ENCODE peak calls at places on chromosomes 6 and 20, in eight cellular contexts. One of them, this sample, is unnamed.

GRCh38 chr20:34299925-34300806 is 3.0 kb downstream of the AHCY start:
- DNase-seq in heart right ventricle: no peak
- DNase-seq in adrenal gland: no peak
- DNase-seq in pancreas: no peak
- DNase-seq in endodermal cell: no peak
- DNase-seq in H7: peak; percentile 8
- DNase-seq in IMR-90: peak; percentile 44
- DNase-seq in CD4-positive, alpha-beta memory T cell: no peak
- DNase-seq in this sample: no peak

GRCh38 chr6:8958894-8959511 is 523.7 kb upstream of the SLC35B3 start:
- DNase-seq in heart right ventricle: no peak
- DNase-seq in adrenal gland: no peak
- DNase-seq in pancreas: no peak
- DNase-seq in endodermal cell: no peak
- DNase-seq in H7: no peak
- DNase-seq in IMR-90: peak; percentile 1
- DNase-seq in CD4-positive, alpha-beta memory T cell: no peak
- DNase-seq in this sample: no peak

GRCh38 chr6:130320908-130321307 is 44.9 kb upstream of the TMEM200A start:
- DNase-seq in heart right ventricle: no peak
- DNase-seq in adrenal gland: no peak
- DNase-seq in pancreas: no peak
- DNase-seq in endodermal cell: no peak
- DNase-seq in H7: no peak
- DNase-seq in IMR-90: peak; percentile 10
- DNase-seq in CD4-positive, alpha-beta memory T cell: no peak
- DNase-seq in this sample: no peak

GRCh38 chr6:110325197-110325596 is 33.0 kb downstream of the METTL24 start:
- DNase-seq in heart right ventricle: no peak
- DNase-seq in adrenal gland: no peak
- DNase-seq in pancreas: peak; percentile 47
- DNase-seq in endodermal cell: no peak
- DNase-seq in H7: no peak
- DNase-seq in IMR-90: peak; percentile 85
- DNase-seq in CD4-positive, alpha-beta memory T cell: no peak
- DNase-seq in this sample: no peak

GRCh38 chr6:125110056-125110455 is 43.5 kb upstream of the TPD52L1 start:
- DNase-seq in heart right ventricle: no peak
- DNase-seq in adrenal gland: no peak
- DNase-seq in pancreas: no peak
- DNase-seq in endodermal cell: no peak
- DNase-seq in H7: no peak
- DNase-seq in IMR-90: no peak
- DNase-seq in CD4-positive, alpha-beta memory T cell: no peak
- DNase-seq in this sample: no peak

GRCh38 chr20:44633187-44633851 is 18.2 kb downstream of the ADA start:
- DNase-seq in heart right ventricle: no peak
- DNase-seq in adrenal gland: no peak
- DNase-seq in pancreas: no peak
- DNase-seq in endodermal cell: no peak
- DNase-seq in H7: no peak
- DNase-seq in IMR-90: no peak
- DNase-seq in CD4-positive, alpha-beta memory T cell: no peak
- DNase-seq in this sample: no peak

GRCh38 chr6:12961761-12962160 is 245.2 kb downstream of the PHACTR1 start:
- DNase-seq in heart right ventricle: no peak
- DNase-seq in adrenal gland: no peak
- DNase-seq in pancreas: no peak
- DNase-seq in endodermal cell: no peak
- DNase-seq in H7: no peak
- DNase-seq in IMR-90: no peak
- DNase-seq in CD4-positive, alpha-beta memory T cell: no peak
- DNase-seq in this sample: no peak

GRCh38 chr6:125558907-125559306 is 190.5 kb upstream of the HEY2 start:
- DNase-seq in heart right ventricle: no peak
- DNase-seq in adrenal gland: no peak
- DNase-seq in pancreas: no peak
- DNase-seq in endodermal cell: peak; percentile 51
- DNase-seq in H7: no peak
- DNase-seq in IMR-90: no peak
- DNase-seq in CD4-positive, alpha-beta memory T cell: no peak
- DNase-seq in this sample: no peak

GRCh38 chr6:109236140-109237081 is 141.1 kb downstream of the CEP57L1 start:
- DNase-seq in heart right ventricle: no peak
- DNase-seq in adrenal gland: no peak
- DNase-seq in pancreas: peak; percentile 57
- DNase-seq in endodermal cell: peak; percentile 92
- DNase-seq in H7: peak; percentile 71
- DNase-seq in IMR-90: no peak
- DNase-seq in CD4-positive, alpha-beta memory T cell: no peak
- DNase-seq in this sample: no peak

GRCh38 chr20:2751868-2752630 is 48.4 kb downstream of the CPXM1 start:
- DNase-seq in heart right ventricle: peak; percentile 45
- DNase-seq in adrenal gland: no peak
- DNase-seq in pancreas: peak; percentile 40
- DNase-seq in endodermal cell: no peak
- DNase-seq in H7: peak; percentile 82
- DNase-seq in IMR-90: no peak
- DNase-seq in CD4-positive, alpha-beta memory T cell: peak; percentile 59
- DNase-seq in this sample: no peak

GRCh38 chr20:58073945-58074920 is 154.2 kb downstream of the ANKRD60 start:
- DNase-seq in heart right ventricle: no peak
- DNase-seq in adrenal gland: peak; percentile 17
- DNase-seq in pancreas: no peak
- DNase-seq in endodermal cell: peak; percentile 32
- DNase-seq in H7: no peak
- DNase-seq in IMR-90: no peak
- DNase-seq in CD4-positive, alpha-beta memory T cell: no peak
- DNase-seq in this sample: no peak

GRCh38 chr6:1603708-1604346 is 5.9 kb upstream of the FOXC1 start:
- DNase-seq in heart right ventricle: no peak
- DNase-seq in adrenal gland: no peak
- DNase-seq in pancreas: no peak
- DNase-seq in endodermal cell: peak; percentile 47
- DNase-seq in H7: no peak
- DNase-seq in IMR-90: no peak
- DNase-seq in CD4-positive, alpha-beta memory T cell: no peak
- DNase-seq in this sample: no peak
- H3K4me3 ChIP-seq in heart right ventricle: peak overlapping the region; percentile 56
- H3K4me3 ChIP-seq in adrenal gland: no peak overlapping the region
- H3K4me3 ChIP-seq in pancreas: peak overlapping the region; percentile 68
- H3K4me3 ChIP-seq in endodermal cell: no peak overlapping the region
- H3K4me3 ChIP-seq in H7: peak overlapping the region; percentile 33
- H3K4me3 ChIP-seq in IMR-90: peak overlapping the region; percentile 15
- H3K4me3 ChIP-seq in CD4-positive, alpha-beta memory T cell: no peak overlapping the region
- H3K4me3 ChIP-seq in this sample: no peak overlapping the region

DNA sequence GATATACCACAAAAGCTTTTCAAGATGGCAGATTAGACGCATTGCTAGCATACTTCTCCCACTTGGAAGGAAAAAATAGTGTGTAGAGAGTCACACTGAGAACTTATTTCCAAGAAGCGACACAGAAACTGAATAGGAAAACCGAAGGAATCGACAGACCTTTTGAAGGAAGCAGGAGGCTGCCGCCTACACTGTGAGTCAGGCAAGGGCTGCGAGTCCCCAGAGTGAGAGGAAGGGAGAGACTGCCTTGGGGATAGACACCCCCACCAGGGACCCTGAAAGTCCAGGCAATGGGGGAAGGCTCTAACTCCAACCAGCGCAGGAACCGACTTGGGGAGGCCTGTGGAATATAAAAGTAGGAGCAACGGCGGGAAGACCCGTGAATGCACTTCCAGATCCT is 53.7 kb upstream of the SIRPG start:
- DNase-seq in heart right ventricle: no peak
- DNase-seq in adrenal gland: no peak
- DNase-seq in pancreas: no peak
- DNase-seq in endodermal cell: no peak
- DNase-seq in H7: no peak
- DNase-seq in IMR-90: no peak
- DNase-seq in CD4-positive, alpha-beta memory T cell: no peak
- DNase-seq in this sample: no peak
- H3K27me3 ChIP-seq in heart right ventricle: peaks cover 36% of the 10 kb centered on the region
- H3K27me3 ChIP-seq in adrenal gland: peaks cover 4% of the 10 kb centered on the region
- H3K27me3 ChIP-seq in pancreas: no peaks in the 10 kb centered on the region
- H3K27me3 ChIP-seq in endodermal cell: no peaks in the 10 kb centered on the region
- H3K27me3 ChIP-seq in H7: no peaks in the 10 kb centered on the region
- H3K27me3 ChIP-seq in IMR-90: no peaks in the 10 kb centered on the region
- H3K27me3 ChIP-seq in CD4-positive, alpha-beta memory T cell: no peaks in the 10 kb centered on the region
- H3K27me3 ChIP-seq in this sample: peaks cover 3% of the 10 kb centered on the region

GRCh38 chr6:32439708-32440214 is at the start of gene HLA-DRA:
- DNase-seq in heart right ventricle: no peak
- DNase-seq in adrenal gland: no peak
- DNase-seq in pancreas: no peak
- DNase-seq in endodermal cell: peak; percentile 51
- DNase-seq in H7: peak; percentile 79
- DNase-seq in IMR-90: peak; percentile 33
- DNase-seq in CD4-positive, alpha-beta memory T cell: peak; percentile 68
- DNase-seq in this sample: peak; percentile 87
- H3K4me3 ChIP-seq in heart right ventricle: peak within 1 kb of the TSS; percentile 51
- H3K4me3 ChIP-seq in adrenal gland: no peak within 1 kb of the TSS
- H3K4me3 ChIP-seq in pancreas: peak within 1 kb of the TSS; percentile 36
- H3K4me3 ChIP-seq in endodermal cell: no peak within 1 kb of the TSS
- H3K4me3 ChIP-seq in H7: no peak within 1 kb of the TSS
- H3K4me3 ChIP-seq in IMR-90: no peak within 1 kb of the TSS
- H3K4me3 ChIP-seq in CD4-positive, alpha-beta memory T cell: peak within 1 kb of the TSS; percentile 65
- H3K4me3 ChIP-seq in this sample: peak within 1 kb of the TSS; percentile 96

GRCh38 chr6:41467627-41468404 is 78.4 kb upstream of the FOXP4 start:
- DNase-seq in heart right ventricle: no peak
- DNase-seq in adrenal gland: no peak
- DNase-seq in pancreas: no peak
- DNase-seq in endodermal cell: no peak
- DNase-seq in H7: no peak
- DNase-seq in IMR-90: no peak
- DNase-seq in CD4-positive, alpha-beta memory T cell: no peak
- DNase-seq in this sample: no peak
- H3K27me3 ChIP-seq in heart right ventricle: peaks cover 48% of the 10 kb centered on the region
- H3K27me3 ChIP-seq in adrenal gland: peaks cover 30% of the 10 kb centered on the region
- H3K27me3 ChIP-seq in pancreas: no peaks in the 10 kb centered on the region
- H3K27me3 ChIP-seq in endodermal cell: peaks cover 44% of the 10 kb centered on the region
- H3K27me3 ChIP-seq in H7: peaks cover 64% of the 10 kb centered on the region
- H3K27me3 ChIP-seq in IMR-90: peaks cover 36% of the 10 kb centered on the region
- H3K27me3 ChIP-seq in CD4-positive, alpha-beta memory T cell: peaks cover 9% of the 10 kb centered on the region
- H3K27me3 ChIP-seq in this sample: no peaks in the 10 kb centered on the region

GRCh38 chr6:89830385-89830809 is 717 bp downstream of the CASP8AP2 start:
- DNase-seq in heart right ventricle: no peak
- DNase-seq in adrenal gland: no peak
- DNase-seq in pancreas: no peak
- DNase-seq in endodermal cell: no peak
- DNase-seq in H7: peak; percentile 51
- DNase-seq in IMR-90: no peak
- DNase-seq in CD4-positive, alpha-beta memory T cell: no peak
- DNase-seq in this sample: no peak

GRCh38 chr6:89836637-89837222 is 7.0 kb downstream of the CASP8AP2 start:
- DNase-seq in heart right ventricle: no peak
- DNase-seq in adrenal gland: no peak
- DNase-seq in pancreas: no peak
- DNase-seq in endodermal cell: no peak
- DNase-seq in H7: no peak
- DNase-seq in IMR-90: no peak
- DNase-seq in CD4-positive, alpha-beta memory T cell: no peak
- DNase-seq in this sample: peak; percentile 21

GRCh38 chr6:89829591-89830384 is at the start of gene CASP8AP2:
- DNase-seq in heart right ventricle: peak; percentile 88
- DNase-seq in adrenal gland: peak; percentile 97
- DNase-seq in pancreas: peak; percentile 94
- DNase-seq in endodermal cell: peak; percentile 99
- DNase-seq in H7: peak; percentile 94
- DNase-seq in IMR-90: peak; percentile 98
- DNase-seq in CD4-positive, alpha-beta memory T cell: peak; percentile 97
- DNase-seq in this sample: peak; percentile 91

GRCh38 chr6:89840538-89840937 is 10.9 kb downstream of the CASP8AP2 start:
- DNase-seq in heart right ventricle: no peak
- DNase-seq in adrenal gland: no peak
- DNase-seq in pancreas: no peak
- DNase-seq in endodermal cell: no peak
- DNase-seq in H7: no peak
- DNase-seq in IMR-90: peak; percentile 41
- DNase-seq in CD4-positive, alpha-beta memory T cell: no peak
- DNase-seq in this sample: no peak

DNA sequence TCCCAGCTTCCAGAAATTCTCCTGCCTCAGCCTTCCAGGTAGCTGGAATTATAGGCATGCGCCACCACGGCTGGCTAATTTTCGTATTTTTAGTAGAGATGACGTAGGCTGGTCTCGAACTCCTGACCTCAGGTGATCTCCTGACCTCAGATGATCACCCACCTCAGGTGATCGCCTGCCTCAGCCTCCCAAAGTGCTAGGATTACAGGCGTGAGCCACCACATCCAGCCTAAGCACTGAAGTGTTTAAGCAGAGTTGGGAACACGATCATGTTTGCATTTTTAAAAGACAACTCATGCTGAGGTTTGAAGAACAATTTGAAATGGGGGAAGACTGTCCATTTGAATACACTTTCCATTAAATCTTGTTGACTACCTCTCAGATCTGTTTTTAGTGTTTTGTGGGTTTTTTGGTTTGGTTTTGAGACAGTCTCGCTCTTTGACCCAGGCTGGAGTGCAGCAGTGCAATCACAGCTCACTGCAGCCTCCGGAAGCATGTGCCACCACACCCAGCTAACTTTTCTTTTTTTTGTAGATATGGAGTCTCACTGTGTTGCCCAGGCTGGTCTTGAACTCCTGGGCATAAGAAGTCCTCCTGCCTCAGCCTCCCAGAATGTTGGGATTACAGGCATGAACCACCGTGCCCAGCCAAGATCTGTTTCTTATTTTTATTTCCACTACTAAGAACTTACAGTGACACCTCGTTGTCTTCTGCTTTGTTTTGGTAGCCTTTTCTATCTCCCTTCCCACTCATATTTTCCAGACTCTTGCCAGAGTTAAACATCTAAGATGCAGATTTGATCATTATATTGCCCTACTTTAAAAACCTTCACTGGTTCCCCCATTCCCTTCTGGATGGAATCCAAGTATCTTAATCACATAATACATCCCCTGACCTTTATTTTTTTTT is 5.5 kb downstream of the CASP8AP2 start:
- DNase-seq in heart right ventricle: no peak
- DNase-seq in adrenal gland: no peak
- DNase-seq in pancreas: no peak
- DNase-seq in endodermal cell: no peak
- DNase-seq in H7: no peak
- DNase-seq in IMR-90: peak; percentile 41
- DNase-seq in CD4-positive, alpha-beta memory T cell: peak; percentile 58
- DNase-seq in this sample: peak; percentile 71
- H3K4me3 ChIP-seq in heart right ventricle: no peak overlapping the region
- H3K4me3 ChIP-seq in adrenal gland: no peak overlapping the region
- H3K4me3 ChIP-seq in pancreas: no peak overlapping the region
- H3K4me3 ChIP-seq in endodermal cell: no peak overlapping the region
- H3K4me3 ChIP-seq in H7: no peak overlapping the region
- H3K4me3 ChIP-seq in IMR-90: no peak overlapping the region
- H3K4me3 ChIP-seq in CD4-positive, alpha-beta memory T cell: peak overlapping the region; percentile 10
- H3K4me3 ChIP-seq in this sample: peak overlapping the region; percentile 29

GRCh38 chr6:90302320-90302719 is 5.7 kb upstream of the BACH2 start:
- DNase-seq in heart right ventricle: no peak
- DNase-seq in adrenal gland: no peak
- DNase-seq in pancreas: no peak
- DNase-seq in endodermal cell: no peak
- DNase-seq in H7: no peak
- DNase-seq in IMR-90: no peak
- DNase-seq in CD4-positive, alpha-beta memory T cell: no peak
- DNase-seq in this sample: no peak
- H3K27me3 ChIP-seq in heart right ventricle: no peaks in the 10 kb centered on the region
- H3K27me3 ChIP-seq in adrenal gland: no peaks in the 10 kb centered on the region
- H3K27me3 ChIP-seq in pancreas: no peaks in the 10 kb centered on the region
- H3K27me3 ChIP-seq in endodermal cell: peaks cover 3% of the 10 kb centered on the region
- H3K27me3 ChIP-seq in H7: peaks cover 2% of the 10 kb centered on the region
- H3K27me3 ChIP-seq in IMR-90: peaks cover 49% of the 10 kb centered on the region
- H3K27me3 ChIP-seq in CD4-positive, alpha-beta memory T cell: peaks cover 3% of the 10 kb centered on the region
- H3K27me3 ChIP-seq in this sample: peaks cover 10% of the 10 kb centered on the region